ENCODE peak calls at places on chromosomes 2 and 18, in ten cellular contexts. K is left ventricle myocardium inferior; O is right atrium auricular region; Y is GM12878; B is tibial nerve; M is GM23338; I is SJSA1; Q is right lobe of liver; C is CD8-positive, alpha-beta T cell; R is aorta. L is an unnamed sample.

GRCh38 chr18:76380791-76381405 is 114.1 kb downstream of the ZNF516 start:
- DNase-seq in K (no peak), O (no peak), Y (no peak), B (no peak), M (peak; percentile 88), I (no peak), Q (no peak), C (no peak), R (peak; percentile 53), L (no peak)

GRCh38 chr2:188870289-188870688 is 103.9 kb upstream of the COL3A1 start:
- DNase-seq in K (no peak), O (no peak), Y (no peak), B (no peak), M (no peak), I (no peak), Q (no peak), C (no peak), R (no peak), L (no peak)

GRCh38 chr2:54122171-54122935 is 6.9 kb downstream of the ACYP2 start:
- DNase-seq in K (no peak), O (no peak), Y (no peak), B (no peak), M (no peak), I (no peak), Q (no peak), C (no peak), R (no peak), L (no peak)

GRCh38 chr2:113273031-113273551 is 5.6 kb downstream of the PAX8 start:
- DNase-seq in K (no peak), O (no peak), Y (no peak), B (no peak), M (peak; percentile 88), I (peak; percentile 42), Q (no peak), C (peak; percentile 52), R (no peak), L (no peak)

GRCh38 chr2:48126180-48126579 is 219.9 kb upstream of the FBXO11 start:
- DNase-seq in K (no peak), O (peak; percentile 73), Y (no peak), B (no peak), M (no peak), I (no peak), Q (no peak), C (no peak), R (no peak), L (no peak)

GRCh38 chr2:60565472-60565871 is 12.0 kb upstream of the BCL11A start:
- DNase-seq in K (no peak), O (no peak), Y (no peak), B (no peak), M (peak; percentile 69), I (no peak), Q (no peak), C (no peak), R (no peak), L (no peak)

GRCh38 chr2:42041377-42042127 is 6.3 kb upstream of the PKDCC start:
- DNase-seq in K (no peak), O (no peak), Y (no peak), B (no peak), M (peak; percentile 52), I (no peak), Q (no peak), C (no peak), R (no peak), L (no peak)

GRCh38 chr2:178479275-178479616 is 846 bp upstream of the FKBP7 start:
- DNase-seq in K (no peak), O (no peak), Y (no peak), B (no peak), M (peak; percentile 12), I (no peak), Q (no peak), C (no peak), R (no peak), L (no peak)

GRCh38 chr18:49621851-49622351 is 60.0 kb downstream of the LIPG start:
- DNase-seq in K (no peak), O (peak; percentile 48), Y (no peak), B (no peak), M (no peak), I (no peak), Q (no peak), C (no peak), R (no peak), L (no peak)

GRCh38 chr2:174004311-174004695 is 39.1 kb upstream of the SP3 start:
- DNase-seq in K (no peak), O (no peak), Y (no peak), B (no peak), M (no peak), I (no peak), Q (no peak), C (no peak), R (no peak), L (peak; percentile 30)

GRCh38 chr2:174003635-174004310 is 38.6 kb upstream of the SP3 start:
- DNase-seq in K (no peak), O (no peak), Y (no peak), B (no peak), M (peak; percentile 48), I (no peak), Q (peak; percentile 79), C (no peak), R (no peak), L (peak; percentile 73)

GRCh38 chr2:174007010-174007409 is 41.8 kb upstream of the SP3 start:
- DNase-seq in K (no peak), O (no peak), Y (no peak), B (no peak), M (no peak), I (no peak), Q (no peak), C (no peak), R (no peak), L (no peak)

GRCh38 chr2:174005801-174006419 is 40.7 kb upstream of the SP3 start:
- DNase-seq in K (no peak), O (no peak), Y (no peak), B (no peak), M (no peak), I (no peak), Q (no peak), C (no peak), R (no peak), L (no peak)

GRCh38 chr2:174004900-174005605 is 39.9 kb upstream of the SP3 start:
- DNase-seq in K (peak; percentile 36), O (peak; percentile 79), Y (no peak), B (no peak), M (no peak), I (no peak), Q (no peak), C (no peak), R (peak; percentile 80), L (no peak)
- H3K27ac ChIP-seq in K (peak overlapping the region; percentile 57), O (peak overlapping the region; percentile 71), Y (no peak overlapping the region), B (peak overlapping the region; percentile 61), M (no peak overlapping the region), I (no peak overlapping the region), Q (no peak overlapping the region), C (no peak overlapping the region), R (peak overlapping the region; percentile 85), L (peak overlapping the region; percentile 13)

DNA sequence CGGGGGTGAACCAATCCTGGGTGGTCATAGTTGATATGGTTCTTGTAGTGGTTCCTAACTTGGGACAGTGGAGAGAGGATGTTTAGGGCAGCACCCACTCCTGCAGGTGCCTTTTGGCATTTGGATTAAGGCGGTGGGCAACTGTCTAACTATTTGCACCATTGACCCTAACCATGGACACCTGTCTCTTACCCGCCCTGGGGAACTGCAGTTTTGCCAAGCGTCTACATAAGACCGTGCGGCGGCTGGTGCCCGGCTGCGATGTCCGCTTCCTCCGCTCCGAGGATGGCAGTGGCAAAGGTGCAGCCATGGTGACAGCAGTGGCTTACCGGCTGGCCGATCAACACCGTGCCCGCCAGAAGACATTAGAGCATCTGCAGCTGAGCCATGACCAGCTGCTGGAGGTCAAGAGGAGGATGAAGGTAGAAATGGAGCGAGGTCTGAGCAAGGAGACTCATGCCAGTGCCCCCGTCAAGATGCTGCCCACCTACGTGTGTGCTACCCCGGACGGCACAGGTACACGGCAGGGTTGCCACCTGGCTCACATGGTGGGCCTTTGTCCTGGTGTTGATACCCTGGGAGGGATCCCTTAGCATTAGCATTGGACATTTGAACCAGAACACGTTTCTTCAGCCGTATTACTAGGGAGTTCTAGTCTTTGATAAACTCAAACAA is 46.3 kb downstream of the HK2 start:
- DNase-seq in K (no peak), O (peak; percentile 32), Y (no peak), B (no peak), M (no peak), I (no peak), Q (no peak), C (no peak), R (no peak), L (no peak)
- H3K36me3 ChIP-seq in K (peaks cover 42% of the 10 kb centered on the region), O (no peaks in the 10 kb centered on the region), Y (peaks cover 52% of the 10 kb centered on the region), B (no peaks in the 10 kb centered on the region), M (peaks cover 52% of the 10 kb centered on the region), I (peaks cover 31% of the 10 kb centered on the region), Q (no peaks in the 10 kb centered on the region), C (peaks cover 6% of the 10 kb centered on the region), R (peaks cover 4% of the 10 kb centered on the region), L (no peaks in the 10 kb centered on the region)

DNA sequence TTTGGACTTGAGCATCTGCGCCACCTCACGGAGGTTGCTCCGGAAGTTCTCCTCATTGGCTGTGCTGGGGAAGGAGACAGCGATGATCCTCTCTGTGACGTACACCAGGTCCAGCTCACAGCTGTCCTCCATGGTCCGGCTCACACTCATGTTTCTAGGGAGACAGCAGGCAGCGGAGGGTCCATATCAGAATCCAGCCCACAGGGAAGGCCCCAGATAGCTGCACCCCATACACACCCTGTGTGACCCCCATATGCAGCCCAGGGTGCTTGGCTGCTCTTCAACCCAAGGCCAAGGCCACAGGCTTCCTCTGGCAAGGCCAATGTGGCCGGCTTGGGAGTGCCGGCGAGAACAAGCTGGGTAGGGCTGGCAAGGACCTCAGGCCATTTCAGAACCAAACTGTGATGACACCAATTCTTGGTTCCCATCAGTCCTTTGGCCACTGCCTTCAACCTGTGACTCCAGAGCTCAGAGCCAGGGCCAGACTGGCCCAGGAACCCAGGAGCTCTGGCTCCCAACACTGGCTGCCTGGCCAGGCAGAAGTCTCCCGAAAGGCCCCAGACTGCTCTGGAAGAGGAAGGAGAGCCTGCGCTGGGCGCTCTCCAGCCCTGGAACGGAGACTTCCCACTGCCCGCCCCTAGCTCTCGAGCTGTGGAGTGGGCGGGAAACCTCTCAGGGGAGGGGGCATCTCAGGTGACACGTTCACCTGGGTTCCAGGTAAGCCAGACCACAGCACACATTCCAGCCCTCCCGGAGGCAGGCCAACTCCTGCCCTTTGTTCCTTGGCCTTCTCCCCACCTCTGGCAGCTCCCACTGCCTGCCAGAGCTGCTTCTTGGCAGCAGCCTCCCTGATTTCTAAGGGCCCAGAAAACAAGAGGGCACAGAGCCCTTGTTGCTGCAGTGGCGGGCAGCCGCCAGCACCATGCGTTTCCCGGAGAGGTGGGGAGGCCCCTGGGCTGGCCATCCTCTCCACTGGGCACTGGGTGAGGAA is 104.7 kb downstream of the TNS1 start:
- DNase-seq in K (peak; percentile 57), O (no peak), Y (no peak), B (no peak), M (no peak), I (no peak), Q (peak; percentile 58), C (no peak), R (no peak), L (peak; percentile 94)
- H3K4me3 ChIP-seq in K (peak overlapping the region; percentile 2), O (no peak overlapping the region), Y (no peak overlapping the region), B (no peak overlapping the region), M (no peak overlapping the region), I (no peak overlapping the region), Q (no peak overlapping the region), C (no peak overlapping the region), R (no peak overlapping the region), L (peak overlapping the region; percentile 7)

DNA sequence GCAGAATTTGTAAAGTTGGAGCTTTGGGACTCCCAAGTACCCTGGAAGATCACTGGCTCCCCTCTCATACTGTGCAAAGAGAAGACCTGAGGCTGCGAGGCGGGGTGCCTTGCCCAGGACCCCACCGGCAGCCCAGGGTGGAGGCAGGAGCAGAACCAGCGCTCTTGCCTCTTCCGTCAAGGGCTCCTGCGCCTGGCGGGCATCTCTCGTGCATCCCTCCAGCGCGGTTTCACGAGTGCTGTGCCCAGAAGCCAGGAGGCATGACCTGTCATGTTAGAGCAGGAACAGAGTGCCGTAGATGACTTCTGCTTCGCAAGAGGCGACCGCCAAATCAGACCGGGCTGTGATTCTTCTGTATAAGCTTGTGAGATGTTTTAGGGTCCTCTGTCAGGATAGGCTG is 77.3 kb downstream of the LDLRAD4 start:
- DNase-seq in K (no peak), O (no peak), Y (no peak), B (no peak), M (no peak), I (no peak), Q (no peak), C (no peak), R (no peak), L (no peak)
- H3K27ac ChIP-seq in K (no peak overlapping the region), O (no peak overlapping the region), Y (no peak overlapping the region), B (no peak overlapping the region), M (no peak overlapping the region), I (no peak overlapping the region), Q (no peak overlapping the region), C (no peak overlapping the region), R (no peak overlapping the region), L (no peak overlapping the region)